ENCODE peak calls at places on chromosomes 6 and 20, in eight cellular contexts. F, Z, B, Q, P, J, M and H are unnamed samples.

GRCh38 chr6:33018904-33019303 is 9.5 kb upstream of the HLA-DOA start:
- DNase-seq in F (no peak), Z (peak), B (no peak), Q (peak), P (peak), J (no peak), M (peak), H (peak)

GRCh38 chr20:37542281-37542680 is 14.6 kb upstream of the BLCAP start:
- DNase-seq in F (no peak), Z (no peak), B (no peak), Q (no peak), P (no peak), J (no peak), M (no peak), H (no peak)

GRCh38 chr6:157097255-157097936 is 225.9 kb downstream of the TMEM242 start:
- DNase-seq in F (peak), Z (no peak), B (no peak), Q (no peak), P (no peak), J (no peak), M (no peak), H (no peak)

GRCh38 chr6:79842382-79843040 is 104.8 kb downstream of the ELOVL4 start:
- DNase-seq in F (no peak), Z (no peak), B (no peak), Q (no peak), P (no peak), J (no peak), M (no peak), H (no peak)

GRCh38 chr6:139109558-139109957 is 25.3 kb upstream of the HECA start:
- DNase-seq in F (peak), Z (peak), B (no peak), Q (no peak), P (peak), J (no peak), M (no peak), H (no peak)

GRCh38 chr20:21705466-21706344 is at the start of gene PAX1:
- DNase-seq in F (no peak), Z (no peak), B (peak), Q (no peak), P (no peak), J (no peak), M (no peak), H (no peak)

GRCh38 chr6:18179770-18180393 is 24.7 kb downstream of the KDM1B start:
- DNase-seq in F (no peak), Z (no peak), B (no peak), Q (no peak), P (no peak), J (no peak), M (no peak), H (peak)

GRCh38 chr20:39269031-39269461 is 306.9 kb downstream of the DHX35 start:
- DNase-seq in F (peak), Z (peak), B (peak), Q (peak), P (no peak), J (no peak), M (peak), H (no peak)

GRCh38 chr20:29740951-29741593 is 1516.4 kb upstream of the DEFB115 start:
- DNase-seq in F (no peak), Z (no peak), B (peak), Q (no peak), P (no peak), J (no peak), M (no peak), H (no peak)

GRCh38 chr6:165611294-165611693 is 51.7 kb downstream of the PDE10A start:
- DNase-seq in F (no peak), Z (no peak), B (no peak), Q (no peak), P (no peak), J (no peak), M (no peak), H (no peak)

GRCh38 chr20:52209154-52209571 is 17.6 kb upstream of the ZFP64 start:
- DNase-seq in F (no peak), Z (no peak), B (no peak), Q (no peak), P (no peak), J (no peak), M (no peak), H (no peak)

GRCh38 chr6:5936140-5936539 is 70.6 kb downstream of the NRN1 start:
- DNase-seq in F (no peak), Z (no peak), B (no peak), Q (no peak), P (no peak), J (no peak), M (no peak), H (no peak)

GRCh38 chr20:63183422-63184146 is 32.3 kb downstream of the YTHDF1 start:
- DNase-seq in F (peak), Z (peak), B (peak), Q (peak), P (no peak), J (peak), M (peak), H (no peak)

GRCh38 chr6:38450717-38451116 is 189.0 kb downstream of the BTBD9 start:
- DNase-seq in F (no peak), Z (no peak), B (no peak), Q (no peak), P (no peak), J (no peak), M (no peak), H (no peak)

GRCh38 chr6:99575544-99576227 is 7.2 kb upstream of the CCNC start:
- DNase-seq in F (no peak), Z (no peak), B (no peak), Q (no peak), P (no peak), J (no peak), M (no peak), H (no peak)